ENCODE peak calls at places on chromosomes 7 and 10, in nine cellular contexts. One of them, this sample, is unnamed.

GRCh38 chr7:92641921-92642511 is 51.8 kb upstream of the FAM133B start:
- DNase-seq in lower lobe of right lung: no peak
- DNase-seq in uterus: no peak
- DNase-seq in pancreas: no peak
- DNase-seq in HAP-1: no peak
- DNase-seq in skeletal muscle cell: peak
- DNase-seq in lung: no peak
- DNase-seq in colonic mucosa: no peak
- DNase-seq in ovary: no peak
- DNase-seq in this sample: peak

GRCh38 chr10:75418287-75418686 is 13.1 kb upstream of the LRMDA start:
- DNase-seq in lower lobe of right lung: no peak
- DNase-seq in uterus: no peak
- DNase-seq in skeletal muscle cell: no peak
- DNase-seq in lung: no peak
- DNase-seq in pancreas: no peak
- DNase-seq in HAP-1: no peak
- DNase-seq in ovary: no peak
- DNase-seq in colonic mucosa: no peak
- DNase-seq in this sample: no peak

GRCh38 chr7:2873686-2874551 is 29.8 kb upstream of the GNA12 start:
- DNase-seq in lung: no peak
- DNase-seq in colonic mucosa: no peak
- DNase-seq in lower lobe of right lung: no peak
- DNase-seq in skeletal muscle cell: peak
- DNase-seq in ovary: peak
- DNase-seq in HAP-1: peak
- DNase-seq in pancreas: no peak
- DNase-seq in uterus: no peak
- DNase-seq in this sample: no peak

GRCh38 chr7:41928781-41929180 is 225.9 kb upstream of the INHBA start:
- DNase-seq in pancreas: no peak
- DNase-seq in ovary: no peak
- DNase-seq in uterus: no peak
- DNase-seq in skeletal muscle cell: no peak
- DNase-seq in HAP-1: no peak
- DNase-seq in lower lobe of right lung: no peak
- DNase-seq in colonic mucosa: no peak
- DNase-seq in lung: no peak
- DNase-seq in this sample: no peak

GRCh38 chr10:80283536-80284199 is 5.8 kb downstream of the MAT1A start:
- DNase-seq in lung: peak
- DNase-seq in ovary: no peak
- DNase-seq in colonic mucosa: no peak
- DNase-seq in skeletal muscle cell: no peak
- DNase-seq in uterus: no peak
- DNase-seq in pancreas: no peak
- DNase-seq in lower lobe of right lung: no peak
- DNase-seq in HAP-1: no peak
- DNase-seq in this sample: no peak

GRCh38 chr7:80806653-80807052 is 112.2 kb downstream of the SEMA3C start:
- DNase-seq in lung: no peak
- DNase-seq in HAP-1: no peak
- DNase-seq in lower lobe of right lung: no peak
- DNase-seq in uterus: no peak
- DNase-seq in colonic mucosa: no peak
- DNase-seq in ovary: no peak
- DNase-seq in skeletal muscle cell: no peak
- DNase-seq in pancreas: no peak
- DNase-seq in this sample: no peak

GRCh38 chr7:96499532-96499931 is 177.6 kb upstream of the SLC25A13 start:
- DNase-seq in ovary: no peak
- DNase-seq in lower lobe of right lung: no peak
- DNase-seq in HAP-1: no peak
- DNase-seq in pancreas: no peak
- DNase-seq in skeletal muscle cell: no peak
- DNase-seq in colonic mucosa: no peak
- DNase-seq in lung: no peak
- DNase-seq in uterus: no peak
- DNase-seq in this sample: no peak

GRCh38 chr10:123139521-123140163 is 3.9 kb downstream of the HMX3 start:
- DNase-seq in HAP-1: no peak
- DNase-seq in colonic mucosa: peak
- DNase-seq in skeletal muscle cell: no peak
- DNase-seq in uterus: no peak
- DNase-seq in lower lobe of right lung: no peak
- DNase-seq in ovary: no peak
- DNase-seq in pancreas: no peak
- DNase-seq in lung: no peak
- DNase-seq in this sample: no peak

GRCh38 chr7:94170836-94171235 is 166.7 kb upstream of the BET1 start:
- DNase-seq in colonic mucosa: no peak
- DNase-seq in skeletal muscle cell: no peak
- DNase-seq in lower lobe of right lung: no peak
- DNase-seq in pancreas: no peak
- DNase-seq in HAP-1: no peak
- DNase-seq in lung: no peak
- DNase-seq in ovary: no peak
- DNase-seq in uterus: no peak
- DNase-seq in this sample: no peak

GRCh38 chr10:33487014-33487776 is 152.7 kb upstream of the NRP1 start:
- DNase-seq in colonic mucosa: no peak
- DNase-seq in uterus: no peak
- DNase-seq in lung: no peak
- DNase-seq in skeletal muscle cell: no peak
- DNase-seq in pancreas: no peak
- DNase-seq in ovary: no peak
- DNase-seq in HAP-1: no peak
- DNase-seq in lower lobe of right lung: no peak
- DNase-seq in this sample: peak

GRCh38 chr7:122412886-122413285 is 108.3 kb upstream of the FEZF1 start:
- DNase-seq in colonic mucosa: no peak
- DNase-seq in HAP-1: no peak
- DNase-seq in skeletal muscle cell: peak
- DNase-seq in lung: peak
- DNase-seq in uterus: peak
- DNase-seq in pancreas: no peak
- DNase-seq in ovary: peak
- DNase-seq in lower lobe of right lung: no peak
- DNase-seq in this sample: no peak

GRCh38 chr10:36181421-36181820 is 539.3 kb upstream of the FZD8 start:
- DNase-seq in HAP-1: no peak
- DNase-seq in colonic mucosa: no peak
- DNase-seq in lower lobe of right lung: no peak
- DNase-seq in ovary: no peak
- DNase-seq in uterus: no peak
- DNase-seq in skeletal muscle cell: peak
- DNase-seq in lung: no peak
- DNase-seq in pancreas: no peak
- DNase-seq in this sample: no peak

GRCh38 chr10:89352039-89352597 is 24.3 kb downstream of the IFIT3 start:
- DNase-seq in pancreas: peak
- DNase-seq in HAP-1: no peak
- DNase-seq in lower lobe of right lung: no peak
- DNase-seq in colonic mucosa: peak
- DNase-seq in ovary: no peak
- DNase-seq in skeletal muscle cell: peak
- DNase-seq in uterus: peak
- DNase-seq in lung: peak
- DNase-seq in this sample: no peak

GRCh38 chr10:89853796-89854195 is 152.4 kb downstream of the KIF20B start:
- DNase-seq in colonic mucosa: no peak
- DNase-seq in ovary: no peak
- DNase-seq in HAP-1: no peak
- DNase-seq in uterus: no peak
- DNase-seq in pancreas: no peak
- DNase-seq in skeletal muscle cell: no peak
- DNase-seq in lower lobe of right lung: no peak
- DNase-seq in lung: no peak
- DNase-seq in this sample: no peak

GRCh38 chr10:93541402-93542357 is 24.8 kb upstream of the FFAR4 start:
- DNase-seq in lung: peak
- DNase-seq in lower lobe of right lung: no peak
- DNase-seq in uterus: no peak
- DNase-seq in colonic mucosa: peak
- DNase-seq in pancreas: peak
- DNase-seq in skeletal muscle cell: no peak
- DNase-seq in ovary: no peak
- DNase-seq in HAP-1: peak
- DNase-seq in this sample: no peak
- H3K4me3 ChIP-seq in lung: no peak
- H3K4me3 ChIP-seq in lower lobe of right lung: peak
- H3K4me3 ChIP-seq in uterus: no peak
- H3K4me3 ChIP-seq in colonic mucosa: no peak
- H3K4me3 ChIP-seq in pancreas: no peak
- H3K4me3 ChIP-seq in skeletal muscle cell: peak
- H3K4me3 ChIP-seq in ovary: no peak
- H3K4me3 ChIP-seq in HAP-1: no peak
- H3K4me3 ChIP-seq in this sample: no peak

GRCh38 chr7:106065560-106066500 is 46.3 kb downstream of the SYPL1 start:
- DNase-seq in lower lobe of right lung: no peak
- DNase-seq in ovary: no peak
- DNase-seq in skeletal muscle cell: no peak
- DNase-seq in HAP-1: no peak
- DNase-seq in pancreas: no peak
- DNase-seq in colonic mucosa: peak
- DNase-seq in lung: no peak
- DNase-seq in uterus: peak
- DNase-seq in this sample: no peak
- H3K4me3 ChIP-seq in lower lobe of right lung: peak
- H3K4me3 ChIP-seq in ovary: peak
- H3K4me3 ChIP-seq in skeletal muscle cell: peak
- H3K4me3 ChIP-seq in HAP-1: no peak
- H3K4me3 ChIP-seq in pancreas: no peak
- H3K4me3 ChIP-seq in colonic mucosa: peak
- H3K4me3 ChIP-seq in lung: no peak
- H3K4me3 ChIP-seq in uterus: peak
- H3K4me3 ChIP-seq in this sample: no peak

DNA sequence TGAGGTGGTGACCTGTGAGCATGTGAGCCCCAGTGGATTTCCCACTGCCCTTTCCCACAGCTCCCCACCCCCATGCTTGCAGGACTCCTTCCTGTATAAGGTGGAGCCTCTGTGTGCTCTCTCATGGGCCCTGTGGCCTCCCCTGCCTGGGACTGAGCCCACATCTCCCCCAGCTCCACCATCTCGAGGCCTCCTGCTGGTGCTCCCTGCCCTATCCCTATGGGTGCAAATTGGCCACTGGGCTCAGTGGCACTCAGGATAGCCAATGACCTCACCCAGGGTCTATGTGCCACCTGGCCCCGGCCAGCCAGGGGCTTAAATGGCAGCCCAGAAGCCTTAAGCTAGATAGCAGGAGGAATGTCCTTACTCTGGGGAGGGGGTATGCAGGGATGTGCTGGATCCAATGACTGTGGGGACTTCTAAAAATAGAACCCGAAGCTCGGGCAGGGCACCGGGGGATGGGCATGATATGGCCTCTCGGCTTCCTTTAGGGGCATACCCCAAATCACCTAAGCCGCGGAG is 2.0 kb downstream of the LDB3 start:
- DNase-seq in skeletal muscle cell: no peak
- DNase-seq in HAP-1: no peak
- DNase-seq in pancreas: no peak
- DNase-seq in ovary: no peak
- DNase-seq in colonic mucosa: no peak
- DNase-seq in lower lobe of right lung: no peak
- DNase-seq in lung: no peak
- DNase-seq in uterus: no peak
- DNase-seq in this sample: no peak
- H3K4me3 ChIP-seq in skeletal muscle cell: no peak
- H3K4me3 ChIP-seq in HAP-1: no peak
- H3K4me3 ChIP-seq in pancreas: no peak
- H3K4me3 ChIP-seq in ovary: no peak
- H3K4me3 ChIP-seq in colonic mucosa: no peak
- H3K4me3 ChIP-seq in lower lobe of right lung: peak
- H3K4me3 ChIP-seq in lung: no peak
- H3K4me3 ChIP-seq in uterus: no peak
- H3K4me3 ChIP-seq in this sample: no peak

GRCh38 chr7:150323682-150324365 is 479 bp upstream of the ACTR3C start:
- DNase-seq in colonic mucosa: peak
- DNase-seq in lung: no peak
- DNase-seq in HAP-1: no peak
- DNase-seq in pancreas: no peak
- DNase-seq in lower lobe of right lung: no peak
- DNase-seq in skeletal muscle cell: no peak
- DNase-seq in uterus: no peak
- DNase-seq in ovary: no peak
- DNase-seq in this sample: peak

GRCh38 chr7:150324366-150324961 is 1.1 kb upstream of the ACTR3C start:
- DNase-seq in HAP-1: no peak
- DNase-seq in pancreas: no peak
- DNase-seq in skeletal muscle cell: no peak
- DNase-seq in lower lobe of right lung: no peak
- DNase-seq in colonic mucosa: peak
- DNase-seq in lung: no peak
- DNase-seq in ovary: peak
- DNase-seq in uterus: peak
- DNase-seq in this sample: no peak

GRCh38 chr7:150322114-150322832 is 882 bp upstream of the LRRC61 start:
- DNase-seq in pancreas: no peak
- DNase-seq in lung: no peak
- DNase-seq in HAP-1: no peak
- DNase-seq in ovary: no peak
- DNase-seq in uterus: no peak
- DNase-seq in lower lobe of right lung: no peak
- DNase-seq in skeletal muscle cell: no peak
- DNase-seq in colonic mucosa: peak
- DNase-seq in this sample: peak

GRCh38 chr7:150321788-150322113 is 1.4 kb upstream of the LRRC61 start:
- DNase-seq in HAP-1: no peak
- DNase-seq in pancreas: no peak
- DNase-seq in lung: no peak
- DNase-seq in skeletal muscle cell: no peak
- DNase-seq in colonic mucosa: no peak
- DNase-seq in uterus: no peak
- DNase-seq in ovary: no peak
- DNase-seq in lower lobe of right lung: no peak
- DNase-seq in this sample: no peak

GRCh38 chr7:150322833-150323681 is at the start of the genes ACTR3C and LRRC61:
- DNase-seq in uterus: peak
- DNase-seq in lower lobe of right lung: peak
- DNase-seq in pancreas: peak
- DNase-seq in skeletal muscle cell: no peak
- DNase-seq in ovary: peak
- DNase-seq in HAP-1: no peak
- DNase-seq in colonic mucosa: peak
- DNase-seq in lung: peak
- DNase-seq in this sample: peak
- H3K4me3 ChIP-seq in uterus: peak
- H3K4me3 ChIP-seq in lower lobe of right lung: peak
- H3K4me3 ChIP-seq in pancreas: peak
- H3K4me3 ChIP-seq in skeletal muscle cell: peak
- H3K4me3 ChIP-seq in ovary: peak
- H3K4me3 ChIP-seq in HAP-1: no peak
- H3K4me3 ChIP-seq in colonic mucosa: peak
- H3K4me3 ChIP-seq in lung: peak
- H3K4me3 ChIP-seq in this sample: peak

This sample was measured in Jurkat, Clone E6-1.